ENCODE peak calls at places on chromosomes 1 and 21, in ten cellular contexts. One of them, this sample, is unnamed.

GRCh38 chr1:118335372-118335771 is 150.3 kb upstream of the SPAG17 start:
- DNase-seq in adipocyte: no peak
- DNase-seq in stimulated activated CD8-positive, alpha-beta memory T cell treated with anti-CD3 and anti-CD28 coated beads, Interleukin-12 subunit alpha, Interleukin-12 subunit beta, amount 100 ng/mL, for 1 hour: no peak
- DNase-seq in kidney epithelial cell: peak; percentile 41
- DNase-seq in ACHN: no peak
- DNase-seq in stimulated activated CD4-positive, alpha-beta T cell treated with anti-CD3 and anti-CD28 coated beads, Interleukin-2, amount 100 ng/mL, for 24 hours: no peak
- DNase-seq in posterior vena cava: no peak
- DNase-seq in right lobe of liver: no peak
- DNase-seq in COR-L47: peak; percentile 65
- DNase-seq in CD8-positive, alpha-beta memory T cell: no peak
- DNase-seq in this sample: no peak

GRCh38 chr1:156460525-156460924 is 40.0 kb downstream of the MEF2D start:
- DNase-seq in ACHN: no peak
- DNase-seq in kidney epithelial cell: no peak
- DNase-seq in COR-L47: no peak
- DNase-seq in adipocyte: no peak
- DNase-seq in CD8-positive, alpha-beta memory T cell: no peak
- DNase-seq in right lobe of liver: no peak
- DNase-seq in posterior vena cava: no peak
- DNase-seq in stimulated activated CD4-positive, alpha-beta T cell treated with anti-CD3 and anti-CD28 coated beads, Interleukin-2, amount 100 ng/mL, for 24 hours: no peak
- DNase-seq in stimulated activated CD8-positive, alpha-beta memory T cell treated with anti-CD3 and anti-CD28 coated beads, Interleukin-12 subunit alpha, Interleukin-12 subunit beta, amount 100 ng/mL, for 1 hour: no peak
- DNase-seq in this sample: no peak

GRCh38 chr1:112925015-112925414 is 31.0 kb downstream of the SLC16A1 start:
- DNase-seq in stimulated activated CD4-positive, alpha-beta T cell treated with anti-CD3 and anti-CD28 coated beads, Interleukin-2, amount 100 ng/mL, for 24 hours: no peak
- DNase-seq in right lobe of liver: no peak
- DNase-seq in COR-L47: no peak
- DNase-seq in stimulated activated CD8-positive, alpha-beta memory T cell treated with anti-CD3 and anti-CD28 coated beads, Interleukin-12 subunit alpha, Interleukin-12 subunit beta, amount 100 ng/mL, for 1 hour: no peak
- DNase-seq in kidney epithelial cell: no peak
- DNase-seq in CD8-positive, alpha-beta memory T cell: no peak
- DNase-seq in posterior vena cava: no peak
- DNase-seq in adipocyte: no peak
- DNase-seq in ACHN: no peak
- DNase-seq in this sample: no peak

GRCh38 chr1:221031015-221031889 is 152.0 kb downstream of the HLX start:
- DNase-seq in posterior vena cava: no peak
- DNase-seq in stimulated activated CD4-positive, alpha-beta T cell treated with anti-CD3 and anti-CD28 coated beads, Interleukin-2, amount 100 ng/mL, for 24 hours: no peak
- DNase-seq in CD8-positive, alpha-beta memory T cell: no peak
- DNase-seq in right lobe of liver: no peak
- DNase-seq in stimulated activated CD8-positive, alpha-beta memory T cell treated with anti-CD3 and anti-CD28 coated beads, Interleukin-12 subunit alpha, Interleukin-12 subunit beta, amount 100 ng/mL, for 1 hour: no peak
- DNase-seq in ACHN: no peak
- DNase-seq in kidney epithelial cell: no peak
- DNase-seq in adipocyte: no peak
- DNase-seq in COR-L47: no peak
- DNase-seq in this sample: no peak

GRCh38 chr1:2791027-2791760 is 10.3 kb downstream of the TTC34 start:
- DNase-seq in right lobe of liver: peak; percentile 25
- DNase-seq in stimulated activated CD8-positive, alpha-beta memory T cell treated with anti-CD3 and anti-CD28 coated beads, Interleukin-12 subunit alpha, Interleukin-12 subunit beta, amount 100 ng/mL, for 1 hour: no peak
- DNase-seq in adipocyte: no peak
- DNase-seq in CD8-positive, alpha-beta memory T cell: no peak
- DNase-seq in kidney epithelial cell: no peak
- DNase-seq in stimulated activated CD4-positive, alpha-beta T cell treated with anti-CD3 and anti-CD28 coated beads, Interleukin-2, amount 100 ng/mL, for 24 hours: no peak
- DNase-seq in posterior vena cava: peak; percentile 65
- DNase-seq in ACHN: no peak
- DNase-seq in COR-L47: no peak
- DNase-seq in this sample: no peak

GRCh38 chr1:30696831-30697230 is 26.6 kb downstream of the MATN1 start:
- DNase-seq in COR-L47: no peak
- DNase-seq in ACHN: no peak
- DNase-seq in right lobe of liver: peak; percentile 31
- DNase-seq in posterior vena cava: peak; percentile 63
- DNase-seq in stimulated activated CD4-positive, alpha-beta T cell treated with anti-CD3 and anti-CD28 coated beads, Interleukin-2, amount 100 ng/mL, for 24 hours: no peak
- DNase-seq in adipocyte: no peak
- DNase-seq in stimulated activated CD8-positive, alpha-beta memory T cell treated with anti-CD3 and anti-CD28 coated beads, Interleukin-12 subunit alpha, Interleukin-12 subunit beta, amount 100 ng/mL, for 1 hour: no peak
- DNase-seq in CD8-positive, alpha-beta memory T cell: no peak
- DNase-seq in kidney epithelial cell: no peak
- DNase-seq in this sample: no peak

GRCh38 chr21:25908495-25908894 is 173.7 kb downstream of the GABPA start:
- DNase-seq in posterior vena cava: no peak
- DNase-seq in adipocyte: no peak
- DNase-seq in stimulated activated CD4-positive, alpha-beta T cell treated with anti-CD3 and anti-CD28 coated beads, Interleukin-2, amount 100 ng/mL, for 24 hours: no peak
- DNase-seq in CD8-positive, alpha-beta memory T cell: no peak
- DNase-seq in stimulated activated CD8-positive, alpha-beta memory T cell treated with anti-CD3 and anti-CD28 coated beads, Interleukin-12 subunit alpha, Interleukin-12 subunit beta, amount 100 ng/mL, for 1 hour: no peak
- DNase-seq in kidney epithelial cell: no peak
- DNase-seq in COR-L47: no peak
- DNase-seq in right lobe of liver: no peak
- DNase-seq in ACHN: no peak
- DNase-seq in this sample: no peak

GRCh38 chr1:87511449-87511848 is 182.8 kb downstream of the LMO4 start:
- DNase-seq in right lobe of liver: no peak
- DNase-seq in ACHN: no peak
- DNase-seq in adipocyte: no peak
- DNase-seq in CD8-positive, alpha-beta memory T cell: no peak
- DNase-seq in posterior vena cava: no peak
- DNase-seq in COR-L47: no peak
- DNase-seq in stimulated activated CD8-positive, alpha-beta memory T cell treated with anti-CD3 and anti-CD28 coated beads, Interleukin-12 subunit alpha, Interleukin-12 subunit beta, amount 100 ng/mL, for 1 hour: no peak
- DNase-seq in kidney epithelial cell: no peak
- DNase-seq in stimulated activated CD4-positive, alpha-beta T cell treated with anti-CD3 and anti-CD28 coated beads, Interleukin-2, amount 100 ng/mL, for 24 hours: no peak
- DNase-seq in this sample: no peak

GRCh38 chr1:232428781-232429530 is 201.0 kb downstream of the SIPA1L2 start:
- DNase-seq in kidney epithelial cell: no peak
- DNase-seq in CD8-positive, alpha-beta memory T cell: no peak
- DNase-seq in right lobe of liver: no peak
- DNase-seq in stimulated activated CD8-positive, alpha-beta memory T cell treated with anti-CD3 and anti-CD28 coated beads, Interleukin-12 subunit alpha, Interleukin-12 subunit beta, amount 100 ng/mL, for 1 hour: no peak
- DNase-seq in adipocyte: peak; percentile 82
- DNase-seq in posterior vena cava: no peak
- DNase-seq in stimulated activated CD4-positive, alpha-beta T cell treated with anti-CD3 and anti-CD28 coated beads, Interleukin-2, amount 100 ng/mL, for 24 hours: no peak
- DNase-seq in ACHN: no peak
- DNase-seq in COR-L47: peak; percentile 27
- DNase-seq in this sample: no peak

GRCh38 chr1:7940745-7941436 is at the start of gene TNFRSF9:
- DNase-seq in right lobe of liver: no peak
- DNase-seq in stimulated activated CD8-positive, alpha-beta memory T cell treated with anti-CD3 and anti-CD28 coated beads, Interleukin-12 subunit alpha, Interleukin-12 subunit beta, amount 100 ng/mL, for 1 hour: peak; percentile 58
- DNase-seq in posterior vena cava: no peak
- DNase-seq in CD8-positive, alpha-beta memory T cell: peak; percentile 58
- DNase-seq in adipocyte: no peak
- DNase-seq in ACHN: peak; percentile 59
- DNase-seq in COR-L47: no peak
- DNase-seq in stimulated activated CD4-positive, alpha-beta T cell treated with anti-CD3 and anti-CD28 coated beads, Interleukin-2, amount 100 ng/mL, for 24 hours: peak; percentile 84
- DNase-seq in kidney epithelial cell: no peak
- DNase-seq in this sample: peak; percentile 81

GRCh38 chr1:155729031-155729898 is 40.4 kb downstream of the DAP3 start:
- DNase-seq in stimulated activated CD8-positive, alpha-beta memory T cell treated with anti-CD3 and anti-CD28 coated beads, Interleukin-12 subunit alpha, Interleukin-12 subunit beta, amount 100 ng/mL, for 1 hour: peak; percentile 5
- DNase-seq in CD8-positive, alpha-beta memory T cell: no peak
- DNase-seq in adipocyte: peak; percentile 76
- DNase-seq in posterior vena cava: no peak
- DNase-seq in ACHN: peak; percentile 76
- DNase-seq in kidney epithelial cell: peak; percentile 14
- DNase-seq in stimulated activated CD4-positive, alpha-beta T cell treated with anti-CD3 and anti-CD28 coated beads, Interleukin-2, amount 100 ng/mL, for 24 hours: peak; percentile 40
- DNase-seq in COR-L47: peak; percentile 43
- DNase-seq in right lobe of liver: no peak
- DNase-seq in this sample: peak; percentile 6

GRCh38 chr1:23732363-23733224 is 10.7 kb upstream of the ELOA start:
- DNase-seq in stimulated activated CD4-positive, alpha-beta T cell treated with anti-CD3 and anti-CD28 coated beads, Interleukin-2, amount 100 ng/mL, for 24 hours: no peak
- DNase-seq in CD8-positive, alpha-beta memory T cell: no peak
- DNase-seq in stimulated activated CD8-positive, alpha-beta memory T cell treated with anti-CD3 and anti-CD28 coated beads, Interleukin-12 subunit alpha, Interleukin-12 subunit beta, amount 100 ng/mL, for 1 hour: no peak
- DNase-seq in posterior vena cava: no peak
- DNase-seq in adipocyte: peak; percentile 25
- DNase-seq in kidney epithelial cell: no peak
- DNase-seq in COR-L47: no peak
- DNase-seq in right lobe of liver: no peak
- DNase-seq in ACHN: no peak
- DNase-seq in this sample: no peak

GRCh38 chr1:18365099-18365705 is 115.5 kb upstream of the KLHDC7A start:
- DNase-seq in adipocyte: no peak
- DNase-seq in posterior vena cava: no peak
- DNase-seq in kidney epithelial cell: no peak
- DNase-seq in COR-L47: no peak
- DNase-seq in CD8-positive, alpha-beta memory T cell: no peak
- DNase-seq in stimulated activated CD8-positive, alpha-beta memory T cell treated with anti-CD3 and anti-CD28 coated beads, Interleukin-12 subunit alpha, Interleukin-12 subunit beta, amount 100 ng/mL, for 1 hour: no peak
- DNase-seq in stimulated activated CD4-positive, alpha-beta T cell treated with anti-CD3 and anti-CD28 coated beads, Interleukin-2, amount 100 ng/mL, for 24 hours: no peak
- DNase-seq in ACHN: no peak
- DNase-seq in right lobe of liver: no peak
- DNase-seq in this sample: no peak

GRCh38 chr1:166590161-166590560 is 249.1 kb upstream of the POGK start:
- DNase-seq in posterior vena cava: no peak
- DNase-seq in ACHN: no peak
- DNase-seq in COR-L47: no peak
- DNase-seq in kidney epithelial cell: no peak
- DNase-seq in CD8-positive, alpha-beta memory T cell: no peak
- DNase-seq in stimulated activated CD4-positive, alpha-beta T cell treated with anti-CD3 and anti-CD28 coated beads, Interleukin-2, amount 100 ng/mL, for 24 hours: no peak
- DNase-seq in adipocyte: no peak
- DNase-seq in right lobe of liver: no peak
- DNase-seq in stimulated activated CD8-positive, alpha-beta memory T cell treated with anti-CD3 and anti-CD28 coated beads, Interleukin-12 subunit alpha, Interleukin-12 subunit beta, amount 100 ng/mL, for 1 hour: no peak
- DNase-seq in this sample: no peak

GRCh38 chr1:33181038-33181861 is 593 bp downstream of the TRIM62 start:
- DNase-seq in posterior vena cava: no peak
- DNase-seq in stimulated activated CD4-positive, alpha-beta T cell treated with anti-CD3 and anti-CD28 coated beads, Interleukin-2, amount 100 ng/mL, for 24 hours: peak; percentile 36
- DNase-seq in CD8-positive, alpha-beta memory T cell: peak; percentile 22
- DNase-seq in right lobe of liver: peak; percentile 64
- DNase-seq in ACHN: peak; percentile 56
- DNase-seq in adipocyte: peak; percentile 73
- DNase-seq in stimulated activated CD8-positive, alpha-beta memory T cell treated with anti-CD3 and anti-CD28 coated beads, Interleukin-12 subunit alpha, Interleukin-12 subunit beta, amount 100 ng/mL, for 1 hour: peak; percentile 2
- DNase-seq in kidney epithelial cell: no peak
- DNase-seq in COR-L47: peak; percentile 44
- DNase-seq in this sample: peak; percentile 25

GRCh38 chr21:28253378-28253777 is 739.3 kb downstream of the LTN1 start:
- DNase-seq in ACHN: no peak
- DNase-seq in kidney epithelial cell: no peak
- DNase-seq in CD8-positive, alpha-beta memory T cell: no peak
- DNase-seq in right lobe of liver: no peak
- DNase-seq in stimulated activated CD4-positive, alpha-beta T cell treated with anti-CD3 and anti-CD28 coated beads, Interleukin-2, amount 100 ng/mL, for 24 hours: no peak
- DNase-seq in COR-L47: no peak
- DNase-seq in posterior vena cava: no peak
- DNase-seq in adipocyte: peak; percentile 77
- DNase-seq in stimulated activated CD8-positive, alpha-beta memory T cell treated with anti-CD3 and anti-CD28 coated beads, Interleukin-12 subunit alpha, Interleukin-12 subunit beta, amount 100 ng/mL, for 1 hour: no peak
- DNase-seq in this sample: no peak

GRCh38 chr1:4847731-4848130 is 193.3 kb downstream of the AJAP1 start:
- DNase-seq in ACHN: no peak
- DNase-seq in CD8-positive, alpha-beta memory T cell: no peak
- DNase-seq in stimulated activated CD4-positive, alpha-beta T cell treated with anti-CD3 and anti-CD28 coated beads, Interleukin-2, amount 100 ng/mL, for 24 hours: no peak
- DNase-seq in COR-L47: no peak
- DNase-seq in stimulated activated CD8-positive, alpha-beta memory T cell treated with anti-CD3 and anti-CD28 coated beads, Interleukin-12 subunit alpha, Interleukin-12 subunit beta, amount 100 ng/mL, for 1 hour: no peak
- DNase-seq in right lobe of liver: no peak
- DNase-seq in posterior vena cava: no peak
- DNase-seq in kidney epithelial cell: no peak
- DNase-seq in adipocyte: no peak
- DNase-seq in this sample: no peak

GRCh38 chr1:93749487-93749886 is 67.8 kb upstream of the BCAR3 start:
- DNase-seq in right lobe of liver: no peak
- DNase-seq in ACHN: no peak
- DNase-seq in stimulated activated CD8-positive, alpha-beta memory T cell treated with anti-CD3 and anti-CD28 coated beads, Interleukin-12 subunit alpha, Interleukin-12 subunit beta, amount 100 ng/mL, for 1 hour: no peak
- DNase-seq in CD8-positive, alpha-beta memory T cell: no peak
- DNase-seq in stimulated activated CD4-positive, alpha-beta T cell treated with anti-CD3 and anti-CD28 coated beads, Interleukin-2, amount 100 ng/mL, for 24 hours: no peak
- DNase-seq in COR-L47: no peak
- DNase-seq in kidney epithelial cell: no peak
- DNase-seq in posterior vena cava: no peak
- DNase-seq in adipocyte: no peak
- DNase-seq in this sample: no peak

GRCh38 chr1:164702664-164703063 is 143.7 kb downstream of the PBX1 start:
- DNase-seq in adipocyte: no peak
- DNase-seq in stimulated activated CD4-positive, alpha-beta T cell treated with anti-CD3 and anti-CD28 coated beads, Interleukin-2, amount 100 ng/mL, for 24 hours: no peak
- DNase-seq in CD8-positive, alpha-beta memory T cell: no peak
- DNase-seq in kidney epithelial cell: no peak
- DNase-seq in posterior vena cava: no peak
- DNase-seq in COR-L47: no peak
- DNase-seq in right lobe of liver: no peak
- DNase-seq in ACHN: no peak
- DNase-seq in stimulated activated CD8-positive, alpha-beta memory T cell treated with anti-CD3 and anti-CD28 coated beads, Interleukin-12 subunit alpha, Interleukin-12 subunit beta, amount 100 ng/mL, for 1 hour: no peak
- DNase-seq in this sample: no peak

This sample was measured in stimulated activated naive CD4-positive, alpha-beta T cell treated with Interleukin-2 at 50 U/mL for 16 hours.